ENCODE peak calls at places on chromosomes 1 and 21, in four cellular contexts. P is HepG2, G is K562, Q is GM12878. U is an unnamed sample.

GRCh38 chr1:245790441-245790840 is 635.7 kb downstream of the KIF26B start:
- DNase-seq in P (no peak), G (no peak), Q (no peak), U (no peak)

GRCh38 chr1:59070607-59071006 is 226.3 kb upstream of the FGGY start:
- DNase-seq in G (no peak), P (peak), Q (no peak), U (no peak)

GRCh38 chr1:168202941-168203654 is 22.7 kb upstream of the SFT2D2 start:
- DNase-seq in P (peak), Q (no peak), G (no peak), U (no peak)

GRCh38 chr1:198157847-198158765 is 1.3 kb downstream of the NEK7 start:
- DNase-seq in P (no peak), Q (no peak), G (no peak), U (no peak)

GRCh38 chr1:232833966-232834535 is 28.8 kb downstream of the MAP10 start:
- DNase-seq in Q (no peak), P (no peak), G (no peak), U (no peak)

GRCh38 chr1:3717715-3718601 is 34.3 kb upstream of the CCDC27 start:
- DNase-seq in G (peak), P (peak), Q (no peak), U (peak)

GRCh38 chr1:3501856-3502665 is 47.6 kb downstream of the ARHGEF16 start:
- DNase-seq in G (peak), P (peak), Q (no peak), U (peak)

GRCh38 chr1:173009597-173009996 is 41.1 kb downstream of the TNFSF18 start:
- DNase-seq in P (no peak), G (no peak), Q (no peak), U (no peak)

GRCh38 chr1:226121587-226122400 is 59.3 kb downstream of the H3-3A start:
- DNase-seq in P (peak), Q (no peak), G (peak), U (peak)

GRCh38 chr1:226064168-226064815 is 1.8 kb downstream of the H3-3A start:
- DNase-seq in Q (no peak), G (no peak), P (peak), U (no peak)

GRCh38 chr1:119321661-119322419 is 46.7 kb upstream of the HAO2 start:
- DNase-seq in Q (no peak), P (no peak), G (no peak), U (no peak)

GRCh38 chr1:46558141-46558963 is 6.9 kb upstream of the KNCN start:
- DNase-seq in Q (no peak), G (no peak), P (no peak), U (peak)

GRCh38 chr1:174837386-174837785 is 162.4 kb upstream of the CACYBP start:
- DNase-seq in Q (no peak), P (no peak), G (no peak), U (no peak)

GRCh38 chr1:16125088-16125470 is 30.8 kb downstream of the EPHA2 start:
- DNase-seq in Q (no peak), P (no peak), G (no peak), U (no peak)

GRCh38 chr1:1082239-1083180 is 8.4 kb upstream of the RNF223 start:
- DNase-seq in G (no peak), P (no peak), Q (no peak), U (no peak)

GRCh38 chr1:78101514-78101913 is 55.7 kb downstream of the GIPC2 start:
- DNase-seq in G (no peak), P (peak), Q (no peak), U (no peak)
- TF ChIP-seq TCF7 in G (no peak), P (no peak), Q (no peak), U (no peak)

GRCh38 chr21:43707462-43707861 is 11.5 kb upstream of the PDXK start:
- DNase-seq in G (no peak), Q (no peak), P (no peak), U (no peak)

GRCh38 chr21:43712268-43712942 is 6.5 kb upstream of the PDXK start:
- DNase-seq in Q (no peak), P (no peak), G (peak), U (no peak)

GRCh38 chr21:43703068-43703880 is 15.7 kb upstream of the PDXK start:
- DNase-seq in Q (no peak), P (peak), G (no peak), U (peak)

DNA sequence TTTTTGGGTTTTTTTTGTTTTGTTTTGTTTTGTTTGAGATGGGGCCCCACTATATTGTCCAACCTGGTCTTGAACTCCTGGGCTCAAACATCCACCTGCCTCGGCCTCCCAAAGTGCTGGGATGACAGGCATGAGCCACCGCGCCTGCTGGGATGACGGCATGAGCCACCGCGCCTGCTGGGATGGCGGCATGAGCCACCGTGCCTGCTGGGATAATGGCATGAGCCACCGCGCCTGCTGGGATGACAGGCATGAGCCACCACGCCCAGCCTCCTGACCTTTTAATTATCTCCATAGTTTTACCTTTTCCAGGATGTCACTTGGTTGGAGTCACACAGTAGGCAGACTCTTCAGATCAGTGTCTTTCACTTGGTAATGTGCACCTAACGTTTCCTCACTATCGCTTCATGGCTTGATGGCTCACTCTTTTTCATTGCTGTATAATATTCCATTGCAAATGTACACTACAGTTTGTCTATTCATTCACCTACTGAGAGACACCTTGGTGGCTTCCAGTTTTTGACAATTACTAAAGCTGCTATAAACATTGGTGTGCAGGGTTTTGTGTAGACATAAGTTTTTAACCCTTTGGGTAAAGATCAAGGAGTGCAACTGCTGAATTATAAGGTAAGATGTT is 10.1 kb upstream of the PDXK start:
- DNase-seq in Q (no peak), P (no peak), G (no peak), U (no peak)
- TF ChIP-seq TCF7 in Q (no peak), P (no peak), G (no peak), U (no peak)

GRCh38 chr1:203628185-203628996 is 1.8 kb downstream of the ATP2B4 start:
- DNase-seq in P (no peak), Q (no peak), G (no peak), U (peak)

GRCh38 chr1:203624341-203624712 is 2.3 kb upstream of the ATP2B4 start:
- DNase-seq in Q (no peak), G (no peak), P (no peak), U (no peak)

GRCh38 chr1:203626910-203627246 is 246 bp downstream of the ATP2B4 start:
- DNase-seq in Q (no peak), P (no peak), G (no peak), U (peak)

GRCh38 chr1:203627819-203628184 is 1.2 kb downstream of the ATP2B4 start:
- DNase-seq in G (no peak), P (no peak), Q (no peak), U (peak)

GRCh38 chr1:203625623-203626189 is 926 bp upstream of the ATP2B4 start:
- DNase-seq in P (peak), Q (peak), G (peak), U (no peak)
- TF ChIP-seq TCF7 in P (no peak), Q (no peak), G (no peak), U (no peak)

GRCh38 chr1:19185976-19186375 is 24.1 kb downstream of the UBR4 start:
- DNase-seq in G (no peak), P (no peak), Q (no peak), U (no peak)
- TF ChIP-seq TCF7 in G (no peak), P (no peak), Q (no peak), U (no peak)

GRCh38 chr1:44672254-44672955 is 1.9 kb downstream of the TMEM53 start:
- DNase-seq in P (no peak), G (no peak), Q (peak), U (no peak)
- TF ChIP-seq TCF7 in P (no peak), G (no peak), Q (no peak), U (no peak)

GRCh38 chr1:205842177-205842576 is 7.8 kb downstream of the PM20D1 start:
- DNase-seq in Q (no peak), P (no peak), G (peak), U (no peak)

GRCh38 chr1:205840524-205840923 is 9.4 kb downstream of the PM20D1 start:
- DNase-seq in P (no peak), Q (no peak), G (no peak), U (no peak)

GRCh38 chr1:205837380-205837970 is 12.5 kb downstream of the PM20D1 start:
- DNase-seq in P (no peak), Q (no peak), G (no peak), U (no peak)

DNA sequence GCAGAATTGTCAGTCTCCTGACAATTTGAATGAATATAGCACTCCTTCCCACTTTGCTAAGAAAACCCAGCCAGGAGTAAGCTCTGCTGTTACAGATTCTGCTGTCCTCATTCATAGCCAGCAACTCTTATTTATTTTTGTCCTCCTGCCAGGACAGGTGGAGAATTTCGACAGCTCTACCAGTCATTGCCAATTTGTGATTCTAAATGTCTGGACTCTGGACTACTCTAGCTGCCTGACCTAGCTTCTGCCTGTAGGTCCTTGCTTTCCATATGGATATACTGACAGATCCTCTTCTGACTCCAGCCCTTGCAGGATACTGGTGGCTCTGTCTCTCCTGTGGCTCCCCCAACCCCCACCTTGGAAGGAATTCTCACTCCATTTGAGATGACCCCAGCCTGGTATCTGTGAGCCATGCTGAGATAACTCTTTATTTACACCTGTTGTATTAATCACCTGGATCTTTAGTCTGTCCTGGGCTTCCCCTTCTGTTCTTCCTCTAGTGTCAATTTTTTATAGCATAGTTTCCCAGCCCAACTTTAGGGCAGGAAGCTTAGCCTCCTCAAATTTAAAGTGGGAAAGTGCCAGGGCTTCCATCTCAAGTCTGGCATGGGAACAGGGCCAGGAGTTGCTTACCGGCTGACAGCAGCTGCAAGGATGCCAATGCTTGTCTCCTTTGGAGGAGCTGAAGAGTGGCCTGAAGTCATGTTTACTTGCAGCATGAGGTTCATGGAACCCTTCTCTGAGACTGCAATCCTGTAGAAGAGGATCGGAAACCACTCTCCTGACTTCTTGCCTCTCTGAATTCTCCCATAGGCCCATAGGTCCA is 6.7 kb downstream of the PM20D1 start:
- DNase-seq in Q (no peak), G (peak), P (no peak), U (no peak)
- TF ChIP-seq TCF7 in Q (no peak), G (no peak), P (no peak), U (no peak)